ENCODE peak calls at places on chromosome 14, in nine cellular contexts. M is GM23248; R is left ventricle myocardium inferior; Y is CD8-positive, alpha-beta T cell; Z is HCT116; B is substantia nigra; T is PC-3; G is astrocyte; S is GM23338. V is an unnamed sample.

GRCh38 chr14:76917158-76917596 is 91.0 kb downstream of the LRRC74A start:
- DNase-seq in G (peak), T (peak), B (no peak), Z (peak), S (peak), M (peak), R (peak), Y (no peak), V (no peak)

GRCh38 chr14:93655078-93655750 is 133.1 kb downstream of the PRIMA1 start:
- DNase-seq in T (peak), Y (no peak), S (peak), R (no peak), M (peak), G (peak), B (peak), Z (peak), V (no peak)

GRCh38 chr14:39843881-39844280 is 411.6 kb upstream of the FBXO33 start:
- DNase-seq in M (no peak), G (no peak), Y (no peak), T (no peak), R (no peak), Z (no peak), B (no peak), S (no peak), V (no peak)

GRCh38 chr14:37721976-37722659 is 126.7 kb downstream of the TTC6 start:
- DNase-seq in T (no peak), Y (no peak), B (no peak), R (no peak), Z (no peak), G (no peak), M (peak), S (no peak), V (no peak)

GRCh38 chr14:52458721-52459085 is 93.6 kb downstream of the TXNDC16 start:
- DNase-seq in R (no peak), Y (no peak), T (peak), M (peak), Z (no peak), S (no peak), B (no peak), G (peak), V (no peak)

GRCh38 chr14:89543420-89543790 is 126.4 kb upstream of the FOXN3 start:
- DNase-seq in R (no peak), Y (no peak), S (peak), M (no peak), B (peak), Z (no peak), G (peak), T (no peak), V (no peak)

GRCh38 chr14:61145258-61145902 is 135.8 kb downstream of the TMEM30B start:
- DNase-seq in M (peak), G (peak), B (no peak), Z (no peak), R (no peak), Y (no peak), T (peak), S (no peak), V (no peak)

GRCh38 chr14:62216121-62216520 is 453.9 kb downstream of the SNAPC1 start:
- DNase-seq in R (no peak), Y (no peak), T (no peak), Z (no peak), M (no peak), S (no peak), B (no peak), G (no peak), V (no peak)

GRCh38 chr14:105491366-105492006 is 440 bp downstream of the TEDC1 start:
- DNase-seq in Z (peak), G (no peak), R (peak), M (peak), S (peak), T (peak), Y (peak), B (no peak), V (no peak)

GRCh38 chr14:61477845-61478438 is 156.6 kb downstream of the PRKCH start:
- DNase-seq in Z (peak), B (no peak), T (peak), R (peak), S (no peak), G (no peak), Y (no peak), M (peak), V (no peak)

GRCh38 chr14:46580941-46581671 is 70.5 kb downstream of the RPL10L start:
- DNase-seq in Y (no peak), R (no peak), S (peak), Z (peak), B (peak), G (peak), M (peak), T (peak), V (peak)

GRCh38 chr14:100696590-100696989 is 30.1 kb upstream of the DLK1 start:
- DNase-seq in G (no peak), Z (no peak), R (peak), T (no peak), B (no peak), S (no peak), Y (no peak), M (peak), V (no peak)

GRCh38 chr14:100604126-100604501 is 16.9 kb upstream of the BEGAIN start:
- DNase-seq in Y (no peak), G (no peak), M (no peak), R (no peak), B (no peak), S (no peak), T (no peak), Z (no peak), V (no peak)

GRCh38 chr14:105118646-105119409 is 49.7 kb downstream of the JAG2 start:
- DNase-seq in M (no peak), B (no peak), S (no peak), Y (no peak), T (peak), Z (no peak), R (no peak), G (no peak), V (no peak)

GRCh38 chr14:100547633-100548294 is 39.5 kb downstream of the BEGAIN start:
- DNase-seq in Z (peak), M (peak), Y (peak), T (peak), R (peak), G (no peak), S (no peak), B (no peak), V (no peak)

GRCh38 chr14:105866841-105867321 is 340.5 kb downstream of the TMEM121 start:
- DNase-seq in B (no peak), T (no peak), R (no peak), G (no peak), S (no peak), M (no peak), Y (no peak), Z (no peak), V (no peak)

GRCh38 chr14:67240168-67240932 is 885 bp upstream of the PALS1 start:
- DNase-seq in Z (no peak), T (peak), M (peak), B (peak), G (no peak), S (peak), R (peak), Y (peak), V (peak)

GRCh38 chr14:75452900-75453816 is 25.3 kb downstream of the JDP2 start:
- DNase-seq in G (peak), T (peak), Y (no peak), R (peak), S (peak), Z (no peak), M (peak), B (no peak), V (peak)

DNA sequence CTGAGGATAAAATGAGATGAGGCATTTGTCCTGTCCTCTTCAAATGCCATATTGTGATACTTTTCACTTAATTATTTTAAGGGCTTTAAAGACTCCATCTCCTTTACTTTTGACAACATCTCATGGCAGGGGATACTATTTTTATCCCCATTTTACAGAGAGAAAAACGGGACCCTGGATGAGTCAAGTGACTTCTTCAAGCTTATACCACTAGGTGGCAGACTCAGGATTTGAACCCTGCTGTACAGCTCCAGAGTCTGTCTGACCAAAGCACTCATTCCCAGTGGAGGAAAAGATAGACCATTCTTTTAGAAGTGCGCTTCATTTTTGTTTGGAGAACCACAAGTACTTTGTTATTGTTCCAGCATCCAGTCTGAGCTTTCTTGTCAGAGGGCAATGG is 1.7 kb upstream of the SMOC1 start:
- DNase-seq in S (peak), Y (no peak), R (no peak), Z (peak), G (no peak), T (no peak), M (peak), B (peak), V (no peak)
- H3K27ac ChIP-seq in S (no peak), Y (no peak), R (no peak), Z (no peak), G (no peak), T (no peak), M (no peak), B (no peak), V (no peak)

DNA sequence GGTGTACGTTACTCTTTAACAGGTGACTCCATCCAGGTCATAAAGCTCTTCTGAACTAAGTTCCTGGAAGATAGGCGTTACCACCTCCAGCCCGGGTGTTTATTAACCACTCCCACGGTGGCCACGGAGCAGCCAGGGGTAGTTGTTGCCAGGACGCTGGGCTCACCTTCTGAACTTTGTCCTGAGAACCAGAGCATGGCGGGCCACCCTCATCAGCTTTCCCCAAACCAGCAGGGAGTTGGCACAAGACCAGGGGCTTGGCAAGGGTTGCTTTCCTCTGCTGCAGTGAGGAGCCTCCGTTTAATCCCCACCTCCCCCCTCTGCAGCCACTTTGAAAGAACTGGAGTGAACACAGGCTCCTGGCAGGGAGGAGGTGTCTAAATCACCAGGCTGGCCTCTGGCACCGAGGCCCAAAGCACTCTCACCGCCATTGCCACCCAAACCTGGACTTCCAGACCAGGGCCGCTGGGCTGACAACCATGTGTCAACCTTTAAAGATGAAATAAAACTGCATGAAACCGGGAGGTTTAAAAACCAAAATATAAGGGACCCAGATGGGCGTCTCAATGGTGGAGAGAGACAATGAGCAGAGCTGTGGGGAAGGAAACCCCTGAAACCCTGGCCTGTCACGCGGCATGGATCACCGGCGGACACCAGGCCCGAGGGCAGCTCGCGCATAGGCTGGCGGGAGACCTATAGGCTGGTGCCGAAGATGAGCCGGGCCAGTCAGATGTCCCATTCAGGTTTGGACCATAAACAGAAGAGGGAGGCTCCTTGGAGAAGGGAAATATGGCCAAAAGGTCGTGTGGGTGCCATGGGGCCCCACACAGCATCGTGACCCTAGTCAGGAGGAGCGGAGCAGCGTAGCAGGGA is 30.9 kb upstream of the TDRD9 start:
- DNase-seq in S (no peak), M (no peak), R (peak), B (no peak), Z (no peak), T (no peak), G (no peak), Y (no peak), V (no peak)
- H3K27ac ChIP-seq in S (no peak), M (no peak), R (peak), B (no peak), Z (no peak), T (no peak), G (no peak), Y (no peak), V (no peak)

GRCh38 chr14:29741909-29742401 is 185.7 kb downstream of the PRKD1 start:
- DNase-seq in Z (no peak), S (no peak), B (no peak), T (no peak), G (peak), M (peak), R (no peak), Y (no peak), V (no peak)

GRCh38 chr14:29745863-29746262 is 181.8 kb downstream of the PRKD1 start:
- DNase-seq in M (no peak), S (no peak), R (no peak), T (no peak), B (no peak), Y (no peak), G (no peak), Z (no peak), V (no peak)

GRCh38 chr14:29738950-29739349 is 188.7 kb downstream of the PRKD1 start:
- DNase-seq in Z (no peak), B (no peak), S (peak), T (no peak), G (no peak), Y (no peak), R (no peak), M (no peak), V (no peak)

GRCh38 chr14:29740491-29740890 is 187.2 kb downstream of the PRKD1 start:
- DNase-seq in Y (no peak), B (no peak), S (no peak), T (no peak), G (no peak), Z (no peak), M (no peak), R (no peak), V (no peak)

GRCh38 chr14:29743566-29743965 is 184.1 kb downstream of the PRKD1 start:
- DNase-seq in M (no peak), B (no peak), S (no peak), Y (no peak), T (no peak), G (no peak), Z (no peak), R (no peak), V (no peak)
- H3K27ac ChIP-seq in M (no peak), B (peak), S (no peak), Y (no peak), T (no peak), G (no peak), Z (no peak), R (peak), V (no peak)

GRCh38 chr14:64695071-64695470 is 9.2 kb upstream of the PLEKHG3 start:
- DNase-seq in Y (no peak), S (no peak), M (no peak), G (no peak), R (no peak), T (peak), B (no peak), Z (no peak), V (no peak)
- H3K27ac ChIP-seq in Y (no peak), S (no peak), M (no peak), G (no peak), R (peak), T (no peak), B (peak), Z (no peak), V (peak)

GRCh38 chr14:88380405-88380804 is 5.1 kb upstream of the SPATA7 start:
- DNase-seq in Z (no peak), S (peak), R (no peak), Y (no peak), G (peak), T (peak), M (peak), B (no peak), V (no peak)

GRCh38 chr14:88385212-88386101 is at the start of gene SPATA7:
- DNase-seq in Z (peak), Y (peak), R (peak), B (peak), G (peak), M (peak), T (peak), S (peak), V (peak)

GRCh38 chr14:88388741-88389282 is 3.4 kb downstream of the SPATA7 start:
- DNase-seq in B (no peak), M (no peak), S (no peak), G (no peak), T (peak), Y (no peak), R (no peak), Z (no peak), V (no peak)

GRCh38 chr14:88386395-88386794 is 938 bp downstream of the SPATA7 start:
- DNase-seq in Y (no peak), R (no peak), Z (no peak), G (no peak), M (peak), B (no peak), T (no peak), S (no peak), V (no peak)

DNA sequence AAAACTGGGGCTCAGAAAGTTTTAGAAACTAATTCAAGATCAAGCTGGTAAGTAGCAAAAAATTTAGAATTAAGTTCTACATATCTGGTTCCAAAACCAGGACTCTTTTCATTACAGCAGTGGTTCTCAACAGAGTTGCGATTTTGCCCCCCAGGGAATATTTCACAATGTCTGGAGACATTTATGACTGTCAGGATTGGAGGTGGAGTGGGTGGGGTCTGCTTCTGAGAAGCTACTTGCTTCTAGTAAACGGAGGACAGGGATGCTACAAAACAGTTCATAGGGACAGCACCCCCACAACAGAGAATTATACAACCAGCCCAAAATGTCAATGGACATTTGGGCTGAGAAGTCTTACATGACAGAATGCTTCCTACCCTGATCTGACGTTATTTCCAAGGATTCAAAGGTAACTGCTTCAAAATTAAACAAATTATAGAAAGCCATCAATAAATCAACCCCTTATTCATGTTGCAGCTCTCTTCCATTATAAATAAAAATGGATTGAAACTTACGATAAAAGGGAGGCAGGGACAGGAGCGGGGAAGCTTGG is 728 bp upstream of the SPATA7 start:
- DNase-seq in R (no peak), Z (no peak), Y (no peak), G (no peak), B (no peak), T (peak), S (no peak), M (peak), V (no peak)
- H3K27ac ChIP-seq in R (peak), Z (no peak), Y (peak), G (peak), B (peak), T (no peak), S (no peak), M (peak), V (peak)

GRCh38 chr14:84024231-84024630 is 1505.7 kb upstream of the FLRT2 start:
- DNase-seq in S (no peak), R (no peak), M (no peak), T (no peak), B (no peak), Z (no peak), G (no peak), Y (no peak), V (no peak)
- H3K27ac ChIP-seq in S (no peak), R (no peak), M (no peak), T (no peak), B (no peak), Z (no peak), G (no peak), Y (no peak), V (no peak)

DNA sequence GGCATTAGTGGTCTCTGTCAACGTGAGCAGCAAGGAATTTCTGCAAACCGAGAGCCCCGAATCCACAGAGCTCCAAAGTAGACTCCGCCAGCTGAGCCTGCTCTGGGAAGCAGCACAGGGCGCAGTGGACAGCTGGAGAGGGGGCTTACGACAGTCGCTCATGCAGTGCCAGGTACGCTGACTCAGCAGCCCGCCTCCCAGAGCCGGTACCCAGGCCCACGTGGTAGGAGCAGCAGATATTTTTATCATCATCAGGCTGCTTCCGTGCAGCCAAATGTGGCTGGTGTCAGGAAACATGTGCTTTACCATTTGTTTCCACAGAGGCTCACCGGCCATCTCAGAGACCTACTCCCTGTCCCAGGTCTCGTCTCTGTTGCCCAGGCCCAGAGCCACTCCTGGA is 73.7 kb downstream of the ESR2 start:
- DNase-seq in Z (no peak), M (no peak), G (no peak), Y (no peak), B (no peak), R (peak), S (no peak), T (no peak), V (peak)
- H3K27ac ChIP-seq in Z (no peak), M (no peak), G (no peak), Y (no peak), B (no peak), R (peak), S (no peak), T (no peak), V (peak)

DNA sequence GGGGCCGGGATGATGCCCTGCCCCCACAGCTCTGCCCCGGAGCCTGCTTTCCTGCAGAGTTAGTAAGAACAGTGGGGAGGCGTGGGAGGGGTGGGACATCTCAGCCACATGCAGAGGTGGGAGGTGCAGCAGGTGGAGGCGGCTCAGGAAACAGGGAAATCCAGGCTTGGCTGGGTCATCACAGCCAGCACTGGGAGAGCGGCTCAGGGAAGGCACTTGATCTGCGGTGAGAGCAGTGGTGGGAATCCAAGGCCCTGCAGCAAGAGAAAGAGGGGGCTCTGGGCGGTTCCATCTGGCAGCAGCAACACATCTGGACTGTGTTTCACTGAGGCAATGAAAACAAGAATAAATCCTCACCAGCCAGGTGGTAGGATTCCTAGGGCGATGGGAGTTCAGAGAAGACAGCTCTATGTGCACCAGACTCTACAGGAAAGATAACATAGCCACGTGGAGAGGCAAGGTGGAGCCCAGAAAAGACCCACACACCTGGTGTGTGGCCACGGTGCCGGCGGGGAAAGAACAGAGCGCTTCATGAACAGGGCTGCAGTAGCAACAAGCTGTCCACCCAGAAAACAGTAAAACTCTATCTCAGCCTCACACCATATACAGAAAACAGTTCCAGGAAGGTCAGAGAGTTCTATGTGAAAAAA is 57.7 kb downstream of the CCDC85C start:
- DNase-seq in S (no peak), B (no peak), G (no peak), Z (no peak), R (no peak), Y (no peak), M (no peak), T (no peak), V (no peak)
- H3K27ac ChIP-seq in S (no peak), B (no peak), G (no peak), Z (no peak), R (no peak), Y (no peak), M (no peak), T (no peak), V (no peak)

V was measured in caudate nucleus.